ENCODE peak calls at places on chromosomes 16 and 17, in four cellular contexts. X is AG04450, V is H9, T is ascending aorta. Q is an unnamed sample.

GRCh38 chr17:75289832-75290337 is 652 bp upstream of the SLC25A19 start:
- DNase-seq in V (no peak), X (no peak), T (peak), Q (no peak)

GRCh38 chr17:82490512-82491195 is 28.9 kb upstream of the FOXK2 start:
- DNase-seq in X (no peak), T (no peak), V (no peak), Q (no peak)

GRCh38 chr17:7652659-7653343 is 2.1 kb downstream of the ATP1B2 start:
- DNase-seq in V (no peak), X (no peak), T (no peak), Q (no peak)

GRCh38 chr17:54864636-54865420 is 35.8 kb upstream of the TOM1L1 start:
- DNase-seq in T (no peak), V (no peak), X (no peak), Q (no peak)

GRCh38 chr16:1066584-1067172 is 5.9 kb upstream of the SSTR5 start:
- DNase-seq in X (no peak), V (no peak), T (no peak), Q (no peak)

GRCh38 chr17:50347894-50348291 is 2.0 kb downstream of the XYLT2 start:
- DNase-seq in T (no peak), V (no peak), X (no peak), Q (no peak)

GRCh38 chr16:69942627-69943170 is 8.4 kb upstream of the CLEC18A start:
- DNase-seq in X (no peak), V (no peak), T (no peak), Q (no peak)

GRCh38 chr16:86768231-86768791 is 190.0 kb downstream of the FOXL1 start:
- DNase-seq in V (no peak), T (no peak), X (no peak), Q (no peak)

GRCh38 chr17:1873418-1873817 is 43.6 kb downstream of the RPA1 start:
- DNase-seq in V (no peak), T (no peak), X (no peak), Q (no peak)

GRCh38 chr17:19016297-19016696 is 11.7 kb upstream of the FAM83G start:
- DNase-seq in V (no peak), X (no peak), T (no peak), Q (no peak)

GRCh38 chr16:12502671-12503070 is 301.0 kb downstream of the CPPED1 start:
- DNase-seq in T (no peak), V (no peak), X (no peak), Q (no peak)

GRCh38 chr17:46976626-46977270 is 2.3 kb downstream of the RPRML start:
- DNase-seq in T (no peak), V (peak), X (no peak), Q (no peak)

GRCh38 chr16:87044031-87044380 is 273.2 kb downstream of the C16orf95 start:
- DNase-seq in T (no peak), V (no peak), X (no peak), Q (no peak)

GRCh38 chr16:4521971-4522623 is 16.5 kb downstream of the CDIP1 start:
- DNase-seq in T (no peak), X (no peak), V (peak), Q (no peak)

GRCh38 chr16:68921654-68922053 is 78.3 kb downstream of the TANGO6 start:
- DNase-seq in T (no peak), V (no peak), X (no peak), Q (no peak)

GRCh38 chr17:73066148-73066884 is 26.2 kb downstream of the SLC39A11 start:
- DNase-seq in V (no peak), T (no peak), X (no peak), Q (no peak)

GRCh38 chr17:17783825-17784598 is 52.8 kb downstream of the SREBF1 start:
- DNase-seq in X (no peak), V (peak), T (no peak), Q (peak)

GRCh38 chr17:49471089-49471683 is 23.9 kb upstream of the NGFR start:
- DNase-seq in V (peak), X (no peak), T (no peak), Q (no peak)

GRCh38 chr17:32546031-32546444 is 59.2 kb downstream of the CDK5R1 start:
- DNase-seq in V (peak), T (no peak), X (no peak), Q (no peak)

GRCh38 chr17:9427460-9428315 is 147.9 kb downstream of the STX8 start:
- DNase-seq in X (no peak), V (no peak), T (no peak), Q (no peak)

GRCh38 chr17:7023576-7024401 is 939 bp downstream of the BCL6B start:
- DNase-seq in X (no peak), T (peak), V (peak), Q (no peak)

GRCh38 chr17:78576389-78577112 is 645 bp downstream of the DNAH17 start:
- DNase-seq in X (no peak), V (no peak), T (no peak), Q (no peak)

GRCh38 chr16:56965149-56965938 is 3.6 kb downstream of the CETP start:
- DNase-seq in X (no peak), V (no peak), T (no peak), Q (no peak)

GRCh38 chr17:37168731-37169353 is 206.9 kb upstream of the C17orf78 start:
- DNase-seq in T (no peak), X (no peak), V (no peak), Q (no peak)

GRCh38 chr17:3535253-3535995 is 22.2 kb downstream of the TRPV3 start:
- DNase-seq in V (peak), T (no peak), X (no peak), Q (peak)

GRCh38 chr16:67723151-67723915 is 4.2 kb upstream of the GFOD2 start:
- DNase-seq in V (no peak), X (peak), T (no peak), Q (no peak)

GRCh38 chr16:86389566-86390328 is 120.6 kb upstream of the FOXF1 start:
- DNase-seq in V (no peak), X (no peak), T (no peak), Q (no peak)

GRCh38 chr17:69506489-69506888 is 92.0 kb downstream of the MAP2K6 start:
- DNase-seq in V (no peak), T (no peak), X (no peak), Q (no peak)
- TF ChIP-seq CTCF in V (peak), T (no peak), X (peak), Q (peak)

DNA sequence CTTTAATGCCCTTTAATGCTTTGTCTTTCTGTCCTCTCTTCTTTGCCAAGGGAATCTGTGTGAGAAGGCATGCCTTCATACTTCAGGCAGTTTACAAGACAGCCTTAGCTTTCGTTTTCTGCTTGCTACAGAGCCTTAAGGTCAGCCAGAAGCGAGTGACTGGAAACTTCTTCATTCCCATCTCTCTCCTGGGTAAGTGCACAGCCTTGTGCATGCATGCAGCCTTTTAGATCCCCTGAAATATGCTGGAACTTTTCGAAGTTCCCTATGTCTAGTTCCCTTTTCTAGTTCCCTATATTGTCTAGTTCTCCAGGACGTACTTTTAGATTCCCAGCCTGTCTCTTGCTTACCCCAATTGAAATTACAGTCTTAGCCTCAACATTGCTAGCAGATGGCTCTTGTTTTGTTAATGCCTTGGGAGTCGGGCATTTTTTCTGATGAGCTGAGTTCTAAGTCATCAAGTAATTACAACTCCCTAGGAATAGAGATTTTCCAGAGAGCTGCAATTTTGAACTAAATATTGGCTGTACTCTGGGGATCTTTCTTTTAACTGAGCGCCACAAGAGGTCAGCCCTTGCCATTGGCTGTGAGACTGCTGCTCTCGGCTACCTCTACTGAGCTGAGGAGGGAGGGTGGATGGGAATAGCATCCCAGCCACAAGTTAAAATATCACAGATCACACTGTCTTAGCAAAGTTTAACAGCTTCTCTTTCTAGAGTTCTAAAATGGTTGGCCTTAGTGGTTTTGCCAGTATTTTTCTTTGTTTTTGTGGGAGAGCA is 22.7 kb upstream of the PPM1D start:
- DNase-seq in T (peak), X (no peak), V (peak), Q (no peak)
- TF ChIP-seq CTCF in T (peak), X (peak), V (no peak), Q (peak)

DNA sequence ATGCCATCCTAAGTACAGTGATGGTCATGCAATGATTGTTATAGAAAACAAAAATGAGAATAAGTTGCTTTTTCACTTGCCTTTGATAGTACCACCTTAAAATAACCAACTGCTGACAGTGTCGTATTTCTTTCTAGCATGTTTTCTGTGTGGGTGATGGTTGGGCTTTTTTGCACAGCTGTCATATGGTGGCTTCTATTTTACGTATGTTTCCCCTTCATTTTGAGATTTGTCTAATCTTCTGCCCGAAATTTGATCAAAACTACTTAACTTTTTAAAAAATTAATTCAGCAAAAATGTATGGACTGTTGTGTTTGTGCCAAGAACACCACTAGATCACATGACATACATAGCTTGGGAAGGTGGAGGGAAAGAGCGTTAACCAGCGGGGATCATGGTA is 90.7 kb downstream of the CLEC16A start:
- DNase-seq in X (no peak), V (no peak), T (no peak), Q (no peak)
- TF ChIP-seq CTCF in X (no peak), V (no peak), T (no peak), Q (no peak)

GRCh38 chr16:83402969-83403368 is 404.8 kb upstream of the HSBP1 start:
- DNase-seq in V (no peak), X (no peak), T (no peak), Q (no peak)

GRCh38 chr16:83397601-83398000 is 410.2 kb upstream of the HSBP1 start:
- DNase-seq in X (no peak), T (no peak), V (no peak), Q (no peak)

GRCh38 chr16:83403751-83404150 is 404.0 kb upstream of the HSBP1 start:
- DNase-seq in X (no peak), V (no peak), T (no peak), Q (no peak)

GRCh38 chr16:83402160-83402794 is 405.5 kb upstream of the HSBP1 start:
- DNase-seq in T (no peak), V (no peak), X (no peak), Q (no peak)

GRCh38 chr16:83400234-83400633 is 407.5 kb upstream of the HSBP1 start:
- DNase-seq in X (no peak), T (no peak), V (peak), Q (no peak)
- TF ChIP-seq CTCF in X (no peak), T (no peak), V (peak), Q (no peak)

GRCh38 chr17:29005936-29006438 is at the start of gene SEZ6:
- DNase-seq in V (peak), X (peak), T (peak), Q (no peak)

GRCh38 chr17:29008591-29008990 is 2.8 kb upstream of the SEZ6 start:
- DNase-seq in X (no peak), V (no peak), T (no peak), Q (no peak)

GRCh38 chr17:29010129-29010528 is 4.3 kb upstream of the SEZ6 start:
- DNase-seq in X (no peak), T (no peak), V (no peak), Q (no peak)

GRCh38 chr17:29005562-29005887 is 308 bp downstream of the SEZ6 start:
- DNase-seq in X (no peak), T (no peak), V (no peak), Q (no peak)

GRCh38 chr17:29007456-29008455 is 1.9 kb upstream of the SEZ6 start:
- DNase-seq in V (no peak), T (no peak), X (no peak), Q (no peak)
- TF ChIP-seq CTCF in V (no peak), T (no peak), X (no peak), Q (no peak)

DNA sequence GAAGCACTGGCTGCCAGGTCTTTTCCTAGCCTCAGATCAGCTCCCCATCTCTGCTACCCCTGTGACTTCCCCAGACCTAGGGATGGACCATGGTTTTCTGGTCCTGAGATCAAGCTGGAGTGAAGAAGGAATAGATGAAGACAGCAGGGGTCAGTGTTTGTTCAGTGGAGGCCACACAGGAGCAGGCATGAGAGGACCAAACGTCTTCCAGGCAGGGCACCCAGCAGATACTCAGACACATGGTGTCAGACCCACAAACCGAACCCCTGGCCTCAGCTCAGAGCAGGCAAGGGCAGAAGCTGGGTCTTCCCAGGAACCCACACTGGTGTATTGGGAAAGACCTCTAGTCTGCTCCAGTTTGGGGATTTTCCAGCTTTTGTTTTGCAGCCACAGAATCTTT is 189.7 kb downstream of the IRX5 start:
- DNase-seq in X (no peak), T (no peak), V (peak), Q (peak)
- TF ChIP-seq CTCF in X (no peak), T (no peak), V (peak), Q (peak)

GRCh38 chr17:43994272-43995149 is 9.9 kb upstream of the NAGS start:
- DNase-seq in T (peak), X (no peak), V (peak), Q (peak)
- TF ChIP-seq CTCF in T (peak), X (peak), V (peak), Q (peak)

GRCh38 chr17:43778337-43779144 is at the start of gene DUSP3:
- DNase-seq in T (peak), V (peak), X (peak), Q (peak)

GRCh38 chr17:43780135-43780534 is at the start of gene CFAP97D1:
- DNase-seq in T (no peak), V (peak), X (no peak), Q (no peak)

GRCh38 chr17:43784068-43784467 is 3.8 kb downstream of the CFAP97D1 start:
- DNase-seq in X (no peak), V (no peak), T (no peak), Q (no peak)

GRCh38 chr17:43782903-43783462 is 2.7 kb downstream of the CFAP97D1 start:
- DNase-seq in V (no peak), T (no peak), X (no peak), Q (no peak)

DNA sequence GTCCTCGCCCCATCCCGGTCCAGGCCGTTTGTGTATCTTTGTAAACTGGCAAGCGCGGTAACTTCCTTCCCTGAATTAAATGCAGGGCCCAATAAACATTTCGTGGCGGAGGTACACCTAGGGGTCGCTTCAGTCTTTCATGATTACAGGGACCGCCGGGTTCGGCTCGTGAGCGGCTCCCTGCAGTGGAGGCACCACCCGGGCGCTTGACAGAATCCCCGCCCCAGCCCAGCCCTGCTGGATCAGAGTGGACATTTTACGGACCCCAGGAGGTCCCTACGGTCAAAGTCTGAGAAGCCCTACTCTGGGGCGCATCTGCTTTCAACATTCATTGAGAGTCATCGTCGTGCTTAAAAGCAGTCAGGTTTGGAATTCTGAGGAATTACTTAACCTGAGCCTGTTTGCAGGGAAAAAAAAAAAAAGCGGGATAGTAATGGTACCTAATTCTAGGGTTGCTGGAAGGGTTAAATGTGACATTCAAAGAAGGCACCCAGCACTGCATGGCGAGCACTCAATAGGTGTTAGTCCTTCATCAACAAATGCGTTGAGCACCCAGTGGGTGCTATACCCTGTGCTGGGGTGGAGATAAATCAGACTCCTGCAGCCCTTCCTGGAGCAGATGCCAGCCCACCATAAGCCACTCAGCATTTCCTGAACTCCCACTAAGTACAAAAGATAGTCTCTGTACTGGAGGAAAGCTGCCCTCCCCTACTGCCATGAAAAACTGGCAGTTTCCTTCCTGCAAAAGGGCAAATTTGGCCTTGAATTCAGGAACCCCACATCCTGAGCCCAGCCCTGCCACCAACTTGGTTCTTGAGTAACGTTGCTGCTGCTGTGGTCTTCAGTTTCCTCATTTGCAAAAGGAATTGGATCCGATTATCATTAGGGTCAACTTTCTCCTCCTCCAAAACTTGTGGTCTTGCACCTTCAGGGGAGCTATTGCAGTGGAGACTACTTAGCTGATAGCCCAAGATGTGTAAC is 658 bp upstream of the DUSP3 start:
- DNase-seq in V (peak), T (peak), X (no peak), Q (no peak)
- TF ChIP-seq CTCF in V (peak), T (no peak), X (peak), Q (no peak)

DNA sequence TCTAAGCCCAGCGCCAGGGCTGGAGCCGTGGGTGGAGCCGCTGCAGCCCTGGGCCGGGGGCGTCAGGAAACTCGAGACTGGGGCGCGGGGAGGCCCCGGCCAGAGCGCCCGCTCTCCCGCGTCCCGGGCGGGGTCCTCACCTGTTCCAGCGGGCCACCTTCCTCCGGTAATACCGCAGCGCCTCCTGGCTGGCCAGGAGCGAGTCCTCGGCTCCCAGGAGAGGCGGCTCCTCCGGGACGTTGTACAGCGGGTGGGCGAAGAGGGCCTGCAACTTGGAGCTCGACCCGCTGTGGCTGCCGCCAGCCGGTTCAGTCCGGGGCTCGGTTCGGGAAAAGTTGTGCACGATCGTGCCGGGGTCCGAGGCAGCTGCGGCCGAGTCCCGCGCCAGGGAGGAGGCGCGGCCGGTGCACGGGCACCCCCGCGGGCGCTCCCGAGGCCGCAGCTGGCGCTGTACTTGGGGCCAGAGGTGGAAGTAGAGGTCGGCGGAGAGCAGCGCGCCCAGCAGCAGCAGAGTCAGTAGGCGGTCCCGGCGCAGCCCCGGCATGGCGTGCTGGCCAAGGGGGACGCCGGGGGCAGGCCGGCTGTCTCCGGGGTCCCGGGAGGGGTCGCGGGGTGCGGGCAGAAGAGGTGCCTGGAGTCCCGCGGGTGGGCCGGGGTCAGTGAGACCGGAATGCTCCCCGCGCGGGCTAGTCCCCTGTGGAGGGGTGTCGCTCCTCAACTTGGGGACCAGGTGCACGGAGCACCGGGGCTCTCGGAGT is 865 bp downstream of the FAM20A start:
- DNase-seq in T (no peak), X (no peak), V (peak), Q (no peak)
- TF ChIP-seq CTCF in T (no peak), X (peak), V (peak), Q (peak)

GRCh38 chr17:5783269-5783668 is 199.0 kb upstream of the NLRP1 start:
- DNase-seq in V (no peak), T (no peak), X (no peak), Q (no peak)
- TF ChIP-seq CTCF in V (no peak), T (no peak), X (no peak), Q (no peak)

Q was measured in AG09319.